ENCODE peak calls at places on chromosome 20, in five cellular contexts. X is fibroblast of the aortic adventitia, G is GM23338, V is Calu3, K is endothelial cell. Y is an unnamed sample.

GRCh38 chr20:48405909-48406308 is 421.9 kb downstream of the PREX1 start:
- DNase-seq in X (no peak), K (peak), G (peak), V (no peak), Y (no peak)

GRCh38 chr20:36217226-36217625 is 19.1 kb upstream of the AAR2 start:
- DNase-seq in V (peak), X (no peak), K (no peak), G (peak), Y (no peak)

GRCh38 chr20:17873410-17874270 is 95.0 kb downstream of the SNX5 start:
- DNase-seq in K (no peak), G (peak), V (peak), X (peak), Y (peak)

GRCh38 chr20:60246751-60247150 is 288.5 kb downstream of the CDH26 start:
- DNase-seq in X (no peak), K (no peak), V (no peak), G (no peak), Y (no peak)

GRCh38 chr20:36085686-36086267 is 68.8 kb upstream of the EPB41L1 start:
- DNase-seq in V (peak), K (no peak), X (peak), G (no peak), Y (no peak)

GRCh38 chr20:48338717-48339116 is 489.1 kb downstream of the PREX1 start:
- DNase-seq in X (peak), K (no peak), G (no peak), V (no peak), Y (peak)

GRCh38 chr20:38932457-38933120 is 6.4 kb downstream of the FAM83D start:
- DNase-seq in V (no peak), K (no peak), G (peak), X (peak), Y (peak)

GRCh38 chr20:40953856-40954255 is 74.8 kb upstream of the TOP1 start:
- DNase-seq in V (no peak), X (peak), K (no peak), G (no peak), Y (no peak)

GRCh38 chr20:50263831-50264230 is 73.2 kb downstream of the CEBPB start:
- DNase-seq in G (no peak), K (no peak), V (no peak), X (no peak), Y (no peak)

GRCh38 chr20:41182296-41183212 is 45.2 kb downstream of the PLCG1 start:
- DNase-seq in X (no peak), V (no peak), G (no peak), K (no peak), Y (no peak)

DNA sequence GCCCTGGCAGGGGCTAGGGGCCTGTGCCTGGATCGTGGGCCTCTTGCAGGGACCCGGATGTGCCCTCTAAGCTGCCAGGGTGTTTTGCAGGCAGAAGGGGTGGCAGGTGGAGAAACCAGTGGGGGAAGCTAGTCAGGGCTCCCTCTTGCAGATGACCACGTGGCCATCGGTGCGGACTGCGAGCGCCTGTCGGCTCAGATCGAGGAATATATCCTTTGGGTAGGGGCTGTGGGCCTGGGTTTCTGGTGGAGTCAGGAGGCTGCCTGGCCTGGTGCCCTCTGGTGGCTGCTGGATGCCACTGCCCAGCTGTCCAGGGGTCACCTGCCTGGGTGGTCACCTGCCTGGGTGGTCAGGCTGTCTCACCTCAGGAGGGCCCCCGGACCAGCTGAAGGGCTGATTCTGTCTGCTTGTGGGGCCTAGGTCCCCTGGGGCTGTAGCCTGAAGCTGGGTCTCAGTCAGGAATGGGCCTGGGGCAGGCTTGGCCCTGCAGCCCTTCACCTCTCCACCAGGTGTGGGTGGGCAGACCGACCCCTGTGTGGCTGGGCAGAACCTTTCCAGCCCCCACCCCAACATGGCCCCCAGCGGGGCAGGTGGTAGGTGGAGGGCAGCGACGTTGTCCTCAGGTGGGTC is 6.7 kb downstream of the TCEA2 start:
- DNase-seq in K (peak), V (peak), X (no peak), G (peak), Y (no peak)
- TF ChIP-seq CTCF in K (peak), V (peak), X (peak), G (peak), Y (peak)

DNA sequence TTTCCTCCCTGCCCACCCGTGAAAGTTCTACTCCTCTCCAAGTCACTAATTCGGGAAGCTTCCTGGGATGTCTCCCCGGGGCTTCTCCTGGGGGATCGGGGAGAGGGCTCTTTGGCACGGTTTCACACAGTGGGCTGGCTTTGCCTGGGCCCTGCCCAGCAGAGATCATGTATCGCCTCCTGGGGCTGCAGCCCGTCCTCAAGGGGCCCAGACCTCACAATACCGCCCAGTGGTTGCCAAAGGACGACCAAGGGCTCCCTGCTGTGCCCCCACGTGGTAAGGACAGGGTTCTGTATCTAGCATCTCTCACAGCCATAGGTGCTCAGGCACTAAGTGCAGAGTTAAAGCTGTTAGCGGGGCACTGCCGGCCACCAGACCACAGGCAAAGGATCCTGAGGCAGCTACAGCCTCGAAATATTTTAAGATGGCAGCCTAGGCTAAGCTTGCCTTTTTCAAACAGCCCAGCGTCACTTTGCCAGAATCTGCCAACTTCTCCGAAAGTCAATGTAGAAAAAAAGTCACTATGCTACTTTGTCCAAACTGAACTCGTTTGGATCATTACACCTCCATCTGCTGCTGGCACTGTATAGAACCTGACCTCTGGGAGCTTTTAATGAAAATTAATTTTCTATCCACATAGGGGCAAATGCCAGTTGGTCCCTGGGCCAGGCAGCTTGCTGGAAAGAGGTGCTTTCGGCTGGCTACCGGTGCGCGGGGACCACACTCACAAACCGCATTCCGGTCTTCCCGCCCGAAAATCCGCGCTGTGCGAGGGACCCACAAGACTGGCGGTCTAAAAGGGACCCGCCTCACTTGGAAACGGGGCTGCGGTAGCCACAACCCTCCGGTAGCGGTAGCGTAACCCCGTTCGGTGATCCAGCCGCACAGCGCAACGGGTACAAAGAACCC is 1.3 kb upstream of the NNAT start:
- DNase-seq in G (peak), K (peak), V (no peak), X (no peak), Y (no peak)
- TF ChIP-seq CTCF in G (no peak), K (no peak), V (no peak), X (no peak), Y (no peak)

GRCh38 chr20:25685276-25686080 is 11.2 kb downstream of the ZNF337 start:
- DNase-seq in G (peak), X (no peak), V (no peak), K (no peak), Y (no peak)
- TF ChIP-seq CTCF in G (peak), X (no peak), V (no peak), K (no peak), Y (no peak)

GRCh38 chr20:44183282-44183681 is 3.7 kb downstream of the JPH2 start:
- DNase-seq in K (no peak), X (no peak), V (no peak), G (no peak), Y (no peak)

GRCh38 chr20:44182135-44182765 is 4.7 kb downstream of the JPH2 start:
- DNase-seq in K (no peak), V (no peak), X (no peak), G (no peak), Y (no peak)

GRCh38 chr20:44182863-44183262 is 4.1 kb downstream of the JPH2 start:
- DNase-seq in X (no peak), K (no peak), G (no peak), V (no peak), Y (no peak)

GRCh38 chr20:44180814-44181213 is 6.2 kb downstream of the JPH2 start:
- DNase-seq in G (peak), X (peak), K (no peak), V (no peak), Y (no peak)

DNA sequence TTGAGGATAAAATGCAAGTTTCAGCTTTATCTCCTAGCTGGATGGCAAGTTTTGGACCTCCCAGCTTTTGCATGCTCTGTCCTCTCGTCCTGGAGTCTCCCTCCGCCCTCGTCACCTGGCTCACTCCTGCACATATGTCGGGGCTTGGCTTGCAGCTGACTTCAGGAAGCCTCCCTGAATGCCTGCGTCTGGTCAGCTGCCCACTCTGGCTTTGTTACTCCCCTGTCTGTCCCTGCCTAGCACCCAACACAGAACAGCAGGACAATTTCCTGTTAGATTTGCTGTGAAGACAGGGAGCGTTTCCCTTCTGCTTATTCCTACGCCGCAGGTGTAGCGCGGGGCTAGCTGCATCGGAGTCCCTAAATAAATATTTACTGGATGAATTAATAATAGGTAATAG is 5.4 kb downstream of the JPH2 start:
- DNase-seq in V (no peak), X (no peak), K (no peak), G (no peak), Y (no peak)
- TF ChIP-seq CTCF in V (no peak), X (no peak), K (no peak), G (no peak), Y (no peak)

GRCh38 chr20:37418591-37418990 is 72.7 kb downstream of the SRC start:
- DNase-seq in X (peak), K (no peak), G (no peak), V (no peak), Y (no peak)

GRCh38 chr20:37417146-37417856 is 71.4 kb downstream of the SRC start:
- DNase-seq in V (no peak), K (no peak), X (peak), G (no peak), Y (no peak)

GRCh38 chr20:37419307-37419706 is 73.4 kb downstream of the SRC start:
- DNase-seq in X (no peak), G (no peak), V (no peak), K (no peak), Y (no peak)

GRCh38 chr20:37416202-37417145 is 70.5 kb downstream of the SRC start:
- DNase-seq in X (no peak), G (no peak), K (no peak), V (no peak), Y (no peak)

DNA sequence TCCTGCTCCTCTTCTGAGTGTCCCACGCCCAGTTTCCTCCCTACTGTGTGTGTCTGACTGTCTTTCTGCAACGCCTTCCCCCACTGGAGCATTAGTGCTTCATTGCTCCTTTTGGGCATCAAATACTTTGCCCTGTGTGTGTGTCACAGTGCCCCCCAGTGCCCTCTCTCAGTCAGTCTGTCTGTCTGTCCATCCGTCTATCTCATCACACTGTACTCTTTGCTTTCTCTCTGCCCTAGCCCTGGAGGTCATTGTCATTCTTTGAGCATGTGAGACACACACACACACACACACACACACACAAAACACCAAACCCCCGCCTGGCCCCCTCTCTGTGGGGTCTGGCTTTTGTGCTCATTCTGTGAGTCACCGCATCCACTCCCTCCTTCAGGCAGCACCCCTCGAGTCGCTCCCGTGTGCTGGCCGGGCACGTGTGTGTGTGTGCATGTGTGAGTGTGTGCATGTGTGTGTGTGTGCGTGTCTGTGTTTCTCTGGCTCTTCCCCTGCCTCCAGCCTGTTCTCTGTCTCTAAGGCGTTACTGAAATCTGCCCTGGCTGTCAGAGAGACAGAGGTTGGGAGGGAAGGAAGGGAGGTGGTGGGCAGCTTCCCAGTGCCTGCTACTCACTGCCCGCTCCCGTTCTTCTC is 72.0 kb downstream of the SRC start:
- DNase-seq in K (no peak), G (no peak), V (no peak), X (peak), Y (no peak)
- TF ChIP-seq CTCF in K (no peak), G (no peak), V (peak), X (no peak), Y (no peak)

DNA sequence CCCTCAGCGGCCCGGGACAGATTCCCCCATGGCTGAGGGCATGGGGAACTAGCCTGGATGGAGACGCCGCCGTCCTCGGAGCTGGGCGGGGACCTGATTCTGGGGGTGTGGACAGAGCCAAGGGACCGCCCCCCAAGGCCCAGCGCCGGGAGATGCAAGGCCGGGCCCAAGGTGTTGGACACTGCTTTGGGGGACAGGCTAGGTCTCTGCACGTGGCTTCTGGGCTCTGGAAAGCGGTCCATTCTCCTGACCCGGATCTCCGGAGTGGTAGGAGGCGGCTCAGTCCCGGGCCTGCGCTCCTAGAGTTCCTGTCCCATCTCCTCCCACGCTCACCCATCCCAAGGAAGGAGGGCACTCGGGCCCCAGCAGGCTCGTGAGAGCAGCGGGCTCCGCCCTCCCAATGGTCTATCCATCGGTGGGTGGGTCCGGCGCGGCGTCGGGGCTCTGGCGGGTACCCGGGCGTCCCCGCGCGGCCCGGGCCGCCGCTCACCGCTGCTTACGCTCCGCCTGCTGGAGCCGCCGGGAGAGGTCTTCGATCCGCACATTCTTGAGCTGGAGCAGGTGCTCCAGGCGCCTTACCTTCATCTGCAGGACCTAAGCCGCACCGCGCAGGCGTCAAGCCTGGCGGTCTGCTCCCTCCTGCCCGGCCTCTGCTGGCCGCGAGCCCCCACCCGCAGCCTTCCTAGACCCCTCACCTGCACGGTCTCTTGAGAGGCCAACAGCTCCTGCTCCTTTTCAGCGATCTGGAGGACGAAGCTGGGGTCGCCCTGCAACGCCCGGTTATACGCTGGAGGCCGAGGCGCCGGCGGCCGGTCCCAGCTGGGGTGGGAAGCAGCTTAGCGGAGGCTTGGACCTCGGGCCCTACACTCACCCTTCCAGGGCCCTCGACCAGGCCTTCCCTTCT is 3.3 kb downstream of the SPEF1 start:
- DNase-seq in G (peak), X (peak), V (peak), K (peak), Y (no peak)
- TF ChIP-seq CTCF in G (no peak), X (no peak), V (no peak), K (no peak), Y (no peak)

GRCh38 chr20:55097621-55098020 is 622.2 kb downstream of the DOK5 start:
- DNase-seq in G (no peak), K (no peak), V (no peak), X (no peak), Y (no peak)
- TF ChIP-seq CTCF in G (no peak), K (no peak), V (no peak), X (no peak), Y (no peak)

DNA sequence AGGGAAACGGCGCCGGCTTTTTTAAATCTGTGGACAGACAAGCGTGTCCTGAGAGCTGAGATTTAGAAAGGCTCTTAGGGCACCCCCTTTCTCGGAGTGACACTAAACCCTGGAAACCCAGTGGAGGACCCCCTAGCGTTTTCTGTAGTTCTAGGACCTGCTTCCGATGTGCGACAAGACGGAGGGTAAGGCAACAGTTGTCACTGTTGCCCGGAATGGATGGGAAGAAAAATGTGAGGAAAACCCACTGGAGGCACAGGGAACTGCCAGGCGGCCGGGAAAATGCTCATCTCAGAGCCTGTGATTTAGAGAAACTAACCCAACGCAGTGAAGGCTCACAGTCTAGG is 551 bp upstream of the ATP5F1E start:
- DNase-seq in K (peak), V (no peak), X (no peak), G (no peak), Y (no peak)
- TF ChIP-seq CTCF in K (no peak), V (peak), X (peak), G (no peak), Y (peak)

GRCh38 chr20:62774762-62775161 is 21.5 kb upstream of the MRGBP start:
- DNase-seq in G (no peak), V (no peak), K (no peak), X (no peak), Y (no peak)
- TF ChIP-seq CTCF in G (no peak), V (no peak), K (no peak), X (no peak), Y (no peak)

Y was measured in AG04450.